ENCODE peak calls at places on chromosome 2, in seven cellular contexts. P is upper lobe of left lung; W is PC-9; N is heart right ventricle; K is effector memory CD4-positive, alpha-beta T cell; Z is substantia nigra; E is H9. J is an unnamed sample.

GRCh38 chr2:160109243-160109642 is 46.8 kb upstream of the PLA2R1 start:
- DNase-seq in Z (no peak), K (no peak), P (no peak), N (no peak), W (no peak), E (no peak), J (no peak)

GRCh38 chr2:191165190-191165643 is 14.4 kb upstream of the STAT4 start:
- DNase-seq in W (peak), Z (no peak), N (no peak), E (no peak), K (no peak), P (no peak), J (no peak)

GRCh38 chr2:231387904-231388724 is 7.4 kb upstream of the B3GNT7 start:
- DNase-seq in W (no peak), Z (peak), P (peak), E (no peak), N (peak), K (no peak), J (no peak)

GRCh38 chr2:151363709-151364108 is 6.3 kb downstream of the TNFAIP6 start:
- DNase-seq in E (no peak), Z (peak), K (no peak), P (no peak), W (no peak), N (no peak), J (no peak)

GRCh38 chr2:232434563-232435374 is 21.2 kb upstream of the ALPI start:
- DNase-seq in Z (no peak), N (no peak), P (no peak), E (no peak), W (no peak), K (no peak), J (no peak)

GRCh38 chr2:214519258-214519818 is 108.5 kb downstream of the VWC2L start:
- DNase-seq in W (no peak), Z (no peak), E (no peak), P (no peak), K (no peak), N (no peak), J (no peak)

GRCh38 chr2:79669714-79670113 is 156.9 kb downstream of the CTNNA2 start:
- DNase-seq in W (no peak), Z (no peak), P (peak), N (no peak), E (no peak), K (no peak), J (no peak)

GRCh38 chr2:177529166-177529565 is 136.6 kb downstream of the AGPS start:
- DNase-seq in K (no peak), N (no peak), E (peak), P (no peak), Z (no peak), W (no peak), J (no peak)

GRCh38 chr2:28155627-28156026 is 237.0 kb upstream of the FOSL2 start:
- DNase-seq in W (no peak), P (no peak), K (no peak), N (no peak), Z (no peak), E (no peak), J (no peak)

GRCh38 chr2:138486347-138487198 is 15.0 kb upstream of the SPOPL start:
- DNase-seq in P (no peak), K (no peak), W (no peak), N (no peak), Z (no peak), E (no peak), J (no peak)

GRCh38 chr2:60890393-60890707 is 9.0 kb downstream of the REL start:
- DNase-seq in E (no peak), K (no peak), P (no peak), W (no peak), Z (no peak), N (no peak), J (no peak)

GRCh38 chr2:70145851-70146739 is 44.7 kb downstream of the C2orf42 start:
- DNase-seq in W (no peak), N (no peak), E (no peak), P (no peak), K (no peak), Z (no peak), J (no peak)

GRCh38 chr2:182586426-182586825 is 129.6 kb upstream of the DNAJC10 start:
- DNase-seq in W (no peak), N (no peak), K (no peak), P (no peak), E (no peak), Z (no peak), J (no peak)

GRCh38 chr2:98555681-98556080 is 52.6 kb downstream of the COA5 start:
- DNase-seq in P (no peak), W (no peak), Z (no peak), N (no peak), E (no peak), K (no peak), J (no peak)

GRCh38 chr2:176178807-176179271 is 9.6 kb upstream of the HOXD1 start:
- DNase-seq in Z (no peak), K (no peak), E (no peak), W (no peak), N (no peak), P (no peak), J (no peak)

GRCh38 chr2:159249955-159250723 is 36.4 kb downstream of the WDSUB1 start:
- DNase-seq in Z (peak), P (no peak), K (no peak), W (peak), N (no peak), E (no peak), J (peak)

GRCh38 chr2:186589733-186590537 is at the start of gene ITGAV:
- DNase-seq in K (peak), P (peak), Z (peak), E (peak), N (peak), W (peak), J (peak)
- H3K27ac ChIP-seq in K (peak), P (peak), Z (peak), E (no peak), N (peak), W (peak), J (peak)

GRCh38 chr2:164567335-164567989 is 53.8 kb downstream of the GRB14 start:
- DNase-seq in E (no peak), W (no peak), N (no peak), P (no peak), K (no peak), Z (no peak), J (no peak)
- H3K27ac ChIP-seq in E (no peak), W (no peak), N (no peak), P (no peak), K (no peak), Z (no peak), J (no peak)

DNA sequence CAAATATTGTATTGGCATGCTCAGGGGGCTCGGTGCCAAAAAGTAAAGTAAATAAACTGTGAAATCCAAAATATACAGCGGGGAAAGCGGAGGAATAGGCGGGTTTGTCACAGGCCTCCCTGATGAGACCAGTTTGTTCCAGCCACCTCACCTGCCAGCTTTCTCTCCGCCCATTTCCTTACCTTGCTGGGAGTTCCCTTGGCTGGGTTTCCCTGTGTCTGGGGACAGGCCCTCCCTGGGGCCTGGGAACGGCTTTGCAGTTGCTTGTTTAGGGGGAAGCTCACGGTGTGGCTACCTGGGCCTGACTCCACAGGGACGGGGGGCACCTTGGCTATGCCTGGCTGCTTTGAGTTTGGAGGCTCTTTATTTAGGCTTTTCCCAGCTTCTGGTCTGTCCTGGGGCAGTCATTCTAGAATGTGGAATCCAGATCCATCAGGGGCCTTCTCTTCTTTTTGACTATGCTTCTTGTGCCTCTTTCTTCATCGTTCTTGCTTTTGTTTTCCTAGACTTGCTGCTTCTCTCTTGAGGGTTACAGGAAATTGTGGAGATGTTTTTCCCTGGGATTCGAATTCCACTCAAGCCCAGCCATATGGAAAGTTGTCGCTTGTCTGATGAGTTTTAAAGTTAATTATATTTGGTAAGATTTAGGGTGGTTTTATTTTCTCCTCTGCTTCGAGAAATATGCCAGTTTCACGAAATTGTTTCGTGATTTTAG is 2.3 kb downstream of the GLI2 start:
- DNase-seq in K (no peak), W (no peak), Z (no peak), N (no peak), P (no peak), E (peak), J (no peak)
- H3K27ac ChIP-seq in K (no peak), W (no peak), Z (no peak), N (peak), P (peak), E (peak), J (no peak)

GRCh38 chr2:216717491-216717901 is 22.1 kb upstream of the IGFBP5 start:
- DNase-seq in W (no peak), N (no peak), Z (no peak), K (no peak), E (peak), P (no peak), J (no peak)

GRCh38 chr2:216716109-216716508 is 20.8 kb upstream of the IGFBP5 start:
- DNase-seq in W (no peak), N (no peak), E (no peak), P (no peak), Z (no peak), K (no peak), J (no peak)

GRCh38 chr2:216714412-216714775 is 19.0 kb upstream of the IGFBP5 start:
- DNase-seq in N (no peak), Z (no peak), P (no peak), K (no peak), E (no peak), W (no peak), J (no peak)

GRCh38 chr2:216710531-216711282 is 15.4 kb upstream of the IGFBP5 start:
- DNase-seq in N (peak), E (no peak), P (no peak), Z (no peak), K (no peak), W (no peak), J (no peak)

GRCh38 chr2:216713691-216714411 is 18.5 kb upstream of the IGFBP5 start:
- DNase-seq in P (no peak), K (no peak), N (peak), W (no peak), Z (peak), E (no peak), J (peak)
- H3K27ac ChIP-seq in P (no peak), K (no peak), N (peak), W (no peak), Z (no peak), E (no peak), J (peak)

DNA sequence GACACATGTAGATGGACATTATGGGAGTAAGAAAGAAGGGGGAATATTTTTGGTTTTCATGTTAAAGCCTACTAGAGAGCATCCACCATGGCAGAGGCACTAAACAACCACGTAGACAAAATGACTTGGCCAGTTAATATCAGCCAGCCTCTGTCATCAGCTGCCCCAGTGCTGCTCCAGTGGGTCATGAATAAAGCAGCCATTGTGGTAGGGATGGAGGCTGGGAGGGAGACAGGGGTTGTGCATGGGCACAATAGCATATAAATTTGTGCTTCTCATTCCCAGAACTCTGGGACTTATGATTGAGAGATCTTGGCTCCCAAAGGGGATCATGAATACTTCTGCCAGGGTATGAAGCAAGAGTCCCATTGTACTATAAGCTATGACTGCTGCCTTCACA is 31.1 kb upstream of the CXCR4 start:
- DNase-seq in N (no peak), Z (no peak), E (no peak), P (no peak), W (no peak), K (no peak), J (no peak)
- H3K27ac ChIP-seq in N (no peak), Z (no peak), E (no peak), P (no peak), W (no peak), K (no peak), J (no peak)